ENCODE peak calls at places on chromosomes 1 and 21, in six cellular contexts. P is chondrocyte; M is GM20000; D is OCI-LY7; Y is CD8-positive, alpha-beta T cell; U is psoas muscle. Q is an unnamed sample.
A peak's percentile ranks its signal among the peaks of the same experiment; 100 is the strongest.

GRCh38 chr1:200739499-200740290 is 1.0 kb downstream of the CAMSAP2 start:
- DNase-seq in D (no peak), U (peak; percentile 91), P (no peak), Y (no peak), M (peak; percentile 44), Q (no peak)

GRCh38 chr21:39489380-39489924 is 37.7 kb downstream of the SH3BGR start:
- DNase-seq in D (no peak), M (no peak), Y (no peak), U (no peak), P (no peak), Q (no peak)

GRCh38 chr1:75855010-75855409 is 58.3 kb downstream of the MSH4 start:
- DNase-seq in P (no peak), M (no peak), Y (no peak), U (no peak), D (no peak), Q (no peak)

GRCh38 chr21:27953328-27954045 is 986.6 kb upstream of the ADAMTS5 start:
- DNase-seq in P (no peak), D (no peak), M (no peak), U (no peak), Y (no peak), Q (no peak)

GRCh38 chr1:13823936-13824335 is 123.9 kb downstream of the PRDM2 start:
- DNase-seq in P (peak; percentile 39), U (no peak), Y (no peak), M (no peak), D (no peak), Q (peak; percentile 6)

GRCh38 chr1:170670751-170671628 is 7.1 kb downstream of the PRRX1 start:
- DNase-seq in P (no peak), M (peak; percentile 35), Y (no peak), D (no peak), U (peak; percentile 88), Q (peak; percentile 50)

GRCh38 chr1:213163278-213163711 is 112.3 kb downstream of the RPS6KC1 start:
- DNase-seq in D (no peak), P (no peak), U (no peak), Y (no peak), M (no peak), Q (no peak)

GRCh38 chr1:187517508-187517907 is 688.8 kb downstream of the PLA2G4A start:
- DNase-seq in M (no peak), Y (no peak), P (no peak), U (no peak), D (no peak), Q (no peak)

GRCh38 chr21:45496968-45497845 is 45.0 kb downstream of the SLC19A1 start:
- DNase-seq in U (peak; percentile 46), D (no peak), P (peak; percentile 88), M (no peak), Y (peak; percentile 16), Q (no peak)

GRCh38 chr1:32023351-32023750 is 9.7 kb downstream of the KHDRBS1 start:
- DNase-seq in U (no peak), Y (no peak), D (no peak), P (no peak), M (no peak), Q (no peak)

GRCh38 chr1:243441601-243442000 is 185.8 kb downstream of the SDCCAG8 start:
- DNase-seq in D (no peak), Y (no peak), P (no peak), M (no peak), U (no peak), Q (no peak)

GRCh38 chr1:175612286-175612685 is 131.1 kb downstream of the TNR start:
- DNase-seq in D (no peak), P (no peak), U (no peak), M (no peak), Y (no peak), Q (no peak)

GRCh38 chr1:47317841-47318240 is 3.9 kb upstream of the STIL start:
- DNase-seq in D (no peak), U (no peak), M (no peak), Y (no peak), P (no peak), Q (no peak)

GRCh38 chr1:235098991-235099390 is 29.6 kb downstream of the TOMM20 start:
- DNase-seq in P (no peak), M (no peak), U (no peak), D (no peak), Y (no peak), Q (no peak)

GRCh38 chr21:32828908-32829307 is 57.4 kb upstream of the PAXBP1 start:
- DNase-seq in U (no peak), D (no peak), Y (no peak), M (no peak), P (no peak), Q (no peak)

GRCh38 chr1:56375184-56375837 is 204.1 kb downstream of the PLPP3 start:
- DNase-seq in M (no peak), D (no peak), P (no peak), Y (no peak), U (no peak), Q (no peak)

GRCh38 chr1:146049436-146049835 is 27.9 kb upstream of the HJV start:
- DNase-seq in M (no peak), D (no peak), Y (no peak), P (no peak), U (peak; percentile 44), Q (no peak)

GRCh38 chr1:161373442-161373841 is 5.8 kb upstream of the CFAP126 start:
- DNase-seq in D (no peak), Y (no peak), M (no peak), P (no peak), U (no peak), Q (no peak)

DNA sequence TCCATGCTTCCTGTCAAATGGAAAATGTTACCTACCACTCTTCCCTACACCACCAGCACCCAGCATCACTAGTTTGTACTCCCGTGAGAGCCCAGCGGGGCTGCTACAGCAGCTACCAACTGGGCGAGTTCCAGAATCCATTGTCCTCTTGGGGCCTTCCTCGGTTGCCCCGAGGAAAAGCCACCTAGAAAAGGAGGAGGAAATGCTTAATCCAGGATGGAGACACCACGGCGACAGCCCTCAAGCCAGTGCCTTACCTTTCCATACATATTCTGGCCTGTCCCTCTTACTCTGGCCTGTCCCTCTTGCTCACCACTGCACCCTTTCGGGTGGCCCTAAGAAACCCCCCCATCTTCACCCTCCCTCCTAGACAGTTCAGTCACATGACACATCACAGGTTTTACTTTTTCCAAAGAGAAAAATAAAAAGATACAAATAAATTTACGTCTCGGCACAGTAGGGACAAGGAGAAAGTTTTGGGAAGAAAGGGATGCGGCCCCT is 478 bp downstream of the RIT1 start:
- DNase-seq in D (peak; percentile 31), U (no peak), M (peak; percentile 40), Y (no peak), P (no peak), Q (peak; percentile 59)
- TF ChIP-seq CTCF in D (peak; percentile 34), U (no peak), M (no peak), Y (no peak), P (peak; percentile 42), Q (peak; percentile 8)

GRCh38 chr1:219833214-219833816 is 95.0 kb downstream of the SLC30A10 start:
- DNase-seq in M (no peak), U (no peak), P (no peak), D (no peak), Y (no peak), Q (no peak)

GRCh38 chr1:219834247-219834917 is 94.0 kb downstream of the SLC30A10 start:
- DNase-seq in U (no peak), Y (no peak), M (no peak), P (no peak), D (no peak), Q (no peak)

GRCh38 chr1:219837994-219838294 is 90.4 kb downstream of the SLC30A10 start:
- DNase-seq in P (no peak), U (no peak), M (no peak), Y (no peak), D (no peak), Q (no peak)

GRCh38 chr1:219837274-219837993 is 90.9 kb downstream of the SLC30A10 start:
- DNase-seq in P (no peak), D (peak; percentile 38), M (peak; percentile 40), Y (no peak), U (no peak), Q (peak; percentile 47)
- TF ChIP-seq CTCF in P (peak; percentile 87), D (peak; percentile 81), M (peak; percentile 34), Y (no peak), U (no peak), Q (peak; percentile 28)

GRCh38 chr1:229420765-229421164 is 13.1 kb downstream of the ACTA1 start:
- DNase-seq in Y (no peak), P (no peak), U (no peak), D (peak; percentile 20), M (no peak), Q (no peak)
- TF ChIP-seq CTCF in Y (no peak), P (no peak), U (no peak), D (peak; percentile 46), M (no peak), Q (no peak)

DNA sequence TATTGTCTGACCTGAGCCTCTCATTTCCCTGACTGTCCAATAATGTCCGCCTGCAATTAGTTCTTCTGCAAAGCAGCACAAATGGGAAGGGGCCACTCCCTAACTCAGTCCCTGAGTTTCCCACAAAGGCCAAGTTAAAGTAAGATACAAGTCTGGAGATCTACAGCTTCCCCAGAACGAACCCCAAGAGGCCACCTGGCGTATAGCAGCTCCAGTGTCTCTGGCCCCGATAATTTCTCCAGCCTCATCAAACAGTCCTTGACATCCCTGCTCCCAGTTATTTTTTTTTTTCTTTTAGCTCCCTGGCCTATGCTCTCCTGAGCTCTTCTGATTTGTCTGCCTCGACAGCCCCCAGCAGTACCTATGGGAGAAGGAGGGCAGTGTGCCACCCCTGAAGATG is 8.1 kb upstream of the ACKR1 start:
- DNase-seq in P (no peak), D (no peak), M (no peak), Y (no peak), U (no peak), Q (no peak)
- TF ChIP-seq CTCF in P (peak; percentile 23), D (peak; percentile 54), M (peak; percentile 3), Y (no peak), U (peak; percentile 9), Q (no peak)

DNA sequence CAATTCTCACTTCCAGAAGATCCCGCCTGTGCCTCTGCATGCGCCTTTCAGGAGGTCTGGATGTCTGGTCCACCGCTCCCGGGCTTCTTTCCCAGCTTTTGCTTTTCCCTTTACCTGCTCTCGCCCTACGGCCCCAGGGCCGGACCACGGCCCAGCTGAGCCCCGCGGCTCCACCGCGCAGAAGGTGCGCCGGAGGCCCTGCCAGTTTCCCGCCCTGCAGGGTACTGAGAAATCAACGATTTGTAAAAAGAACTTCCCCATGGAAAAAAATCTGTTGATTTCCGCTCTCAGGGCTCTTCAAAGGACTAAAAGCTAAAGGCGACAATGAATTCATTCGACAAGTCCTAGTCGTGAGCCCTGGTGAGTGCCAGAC is 7.0 kb upstream of the RNU1-2 start:
- DNase-seq in P (no peak), D (no peak), U (peak; percentile 62), Y (no peak), M (no peak), Q (peak; percentile 49)
- TF ChIP-seq CTCF in P (no peak), D (no peak), U (no peak), Y (no peak), M (no peak), Q (peak; percentile 4)

GRCh38 chr1:95451054-95451453 is 217.0 kb downstream of the RWDD3 start:
- DNase-seq in U (no peak), M (no peak), Y (no peak), D (peak; percentile 6), P (no peak), Q (no peak)
- TF ChIP-seq CTCF in U (no peak), M (no peak), Y (no peak), D (peak; percentile 53), P (no peak), Q (no peak)

Q was measured in GM13976.